ENCODE peak calls at places on chromosomes 11 and 22, in seven cellular contexts. J is activated gamma-delta T cell treated with Interleukin-2 at 50 U/mL for 16 hours, C is NCI-H345, N is fibroblast of the aortic adventitia, S is GM10248, X is right lobe of liver, U is hippocampal formation. F is an unnamed sample.

GRCh38 chr11:19200410-19201201 is 1.2 kb downstream of the CSRP3 start:
- DNase-seq in J (no peak), C (peak; percentile 4), N (peak; percentile 90), S (no peak), X (no peak), U (no peak), F (no peak)

GRCh38 chr11:70495351-70496310 is 97.3 kb downstream of the CTTN start:
- DNase-seq in J (no peak), C (peak; percentile 27), N (no peak), S (no peak), X (peak; percentile 46), U (no peak), F (no peak)

GRCh38 chr22:30969532-30970355 is 679 bp downstream of the TUG1 start:
- DNase-seq in J (peak; percentile 35), C (peak; percentile 16), N (peak; percentile 45), S (peak; percentile 57), X (peak; percentile 61), U (no peak), F (peak; percentile 50)

GRCh38 chr11:88814076-88814475 is 251.7 kb downstream of the GRM5 start:
- DNase-seq in J (no peak), C (no peak), N (no peak), S (peak; percentile 12), X (no peak), U (no peak), F (no peak)

GRCh38 chr11:133902506-133902905 is 54.3 kb downstream of the IGSF9B start:
- DNase-seq in J (no peak), C (no peak), N (no peak), S (no peak), X (peak; percentile 11), U (no peak), F (no peak)

GRCh38 chr11:10899542-10899830 is 41.6 kb upstream of the ZBED5 start:
- DNase-seq in J (no peak), C (peak; percentile 58), N (no peak), S (no peak), X (no peak), U (no peak), F (no peak)

GRCh38 chr22:36355894-36356293 is 31.9 kb downstream of the MYH9 start:
- DNase-seq in J (no peak), C (no peak), N (no peak), S (no peak), X (no peak), U (no peak), F (no peak)

GRCh38 chr22:38947321-38948112 is 9.9 kb upstream of the APOBEC3A start:
- DNase-seq in J (no peak), C (no peak), N (no peak), S (no peak), X (no peak), U (no peak), F (no peak)

GRCh38 chr22:49659281-49659923 is 168.3 kb downstream of the BRD1 start:
- DNase-seq in J (no peak), C (no peak), N (no peak), S (no peak), X (no peak), U (no peak), F (no peak)

GRCh38 chr11:1194977-1195689 is 27.7 kb upstream of the MUC5B start:
- DNase-seq in J (no peak), C (no peak), N (no peak), S (no peak), X (peak; percentile 52), U (no peak), F (no peak)

GRCh38 chr11:10456519-10456918 is 1.5 kb downstream of the AMPD3 start:
- DNase-seq in J (no peak), C (peak; percentile 81), N (peak; percentile 40), S (no peak), X (no peak), U (no peak), F (no peak)

GRCh38 chr22:25120093-25120561 is 79.5 kb upstream of the CRYBB3 start:
- DNase-seq in J (no peak), C (peak; percentile 28), N (no peak), S (no peak), X (peak; percentile 85), U (no peak), F (no peak)

GRCh38 chr22:19621372-19622060 is 92.8 kb upstream of the SEPTIN5 start:
- DNase-seq in J (no peak), C (no peak), N (no peak), S (no peak), X (no peak), U (no peak), F (no peak)

GRCh38 chr11:89279176-89279575 is 101.5 kb downstream of the TYR start:
- DNase-seq in J (no peak), C (no peak), N (no peak), S (no peak), X (no peak), U (no peak), F (no peak)

GRCh38 chr11:72781313-72782080 is 12.3 kb downstream of the STARD10 start:
- DNase-seq in J (peak; percentile 44), C (peak; percentile 61), N (no peak), S (peak; percentile 83), X (no peak), U (peak; percentile 41), F (peak; percentile 37)

GRCh38 chr11:76626921-76627391 is 43.6 kb downstream of the LRRC32 start:
- DNase-seq in J (peak; percentile 28), C (no peak), N (no peak), S (peak; percentile 67), X (no peak), U (no peak), F (peak; percentile 1)